ENCODE peak calls at places on chromosomes 16 and 17, in seven cellular contexts. One of them, this sample, is unnamed.

GRCh38 chr16:29645699-29646187 is 17.3 kb upstream of the SPN start:
- DNase-seq in progenitor cell of endocrine pancreas: no peak
- DNase-seq in T-helper 17 cell: no peak
- DNase-seq in activated CD4-positive, alpha-beta T cell treated with anti-CD3 and anti-CD28 coated beads, Interleukin-2, amount 50 U/mL, for 4 hours: no peak
- DNase-seq in NCI-H526: peak
- DNase-seq in NCI-H2029: no peak
- DNase-seq in NCI-H1436: no peak
- DNase-seq in this sample: peak

GRCh38 chr16:21622545-21622944 is 23.2 kb downstream of the METTL9 start:
- DNase-seq in progenitor cell of endocrine pancreas: no peak
- DNase-seq in T-helper 17 cell: no peak
- DNase-seq in activated CD4-positive, alpha-beta T cell treated with anti-CD3 and anti-CD28 coated beads, Interleukin-2, amount 50 U/mL, for 4 hours: no peak
- DNase-seq in NCI-H526: no peak
- DNase-seq in NCI-H2029: no peak
- DNase-seq in NCI-H1436: no peak
- DNase-seq in this sample: no peak

GRCh38 chr16:30031477-30031918 is 427 bp upstream of the TLCD3B start:
- DNase-seq in progenitor cell of endocrine pancreas: no peak
- DNase-seq in T-helper 17 cell: no peak
- DNase-seq in activated CD4-positive, alpha-beta T cell treated with anti-CD3 and anti-CD28 coated beads, Interleukin-2, amount 50 U/mL, for 4 hours: no peak
- DNase-seq in NCI-H526: no peak
- DNase-seq in NCI-H2029: no peak
- DNase-seq in NCI-H1436: no peak
- DNase-seq in this sample: no peak

GRCh38 chr17:31696184-31696602 is 162.9 kb downstream of the COPRS start:
- DNase-seq in progenitor cell of endocrine pancreas: peak
- DNase-seq in T-helper 17 cell: no peak
- DNase-seq in activated CD4-positive, alpha-beta T cell treated with anti-CD3 and anti-CD28 coated beads, Interleukin-2, amount 50 U/mL, for 4 hours: no peak
- DNase-seq in NCI-H526: no peak
- DNase-seq in NCI-H2029: no peak
- DNase-seq in NCI-H1436: no peak
- DNase-seq in this sample: no peak

GRCh38 chr17:54888254-54888653 is 12.4 kb upstream of the TOM1L1 start:
- DNase-seq in progenitor cell of endocrine pancreas: no peak
- DNase-seq in T-helper 17 cell: no peak
- DNase-seq in activated CD4-positive, alpha-beta T cell treated with anti-CD3 and anti-CD28 coated beads, Interleukin-2, amount 50 U/mL, for 4 hours: no peak
- DNase-seq in NCI-H526: no peak
- DNase-seq in NCI-H2029: no peak
- DNase-seq in NCI-H1436: no peak
- DNase-seq in this sample: no peak

GRCh38 chr16:89476379-89476778 is 14.0 kb downstream of the ANKRD11 start:
- DNase-seq in progenitor cell of endocrine pancreas: no peak
- DNase-seq in T-helper 17 cell: no peak
- DNase-seq in activated CD4-positive, alpha-beta T cell treated with anti-CD3 and anti-CD28 coated beads, Interleukin-2, amount 50 U/mL, for 4 hours: no peak
- DNase-seq in NCI-H526: peak
- DNase-seq in NCI-H2029: no peak
- DNase-seq in NCI-H1436: no peak
- DNase-seq in this sample: no peak

GRCh38 chr17:19706791-19707727 is 9.3 kb downstream of the SLC47A2 start:
- DNase-seq in progenitor cell of endocrine pancreas: no peak
- DNase-seq in T-helper 17 cell: no peak
- DNase-seq in activated CD4-positive, alpha-beta T cell treated with anti-CD3 and anti-CD28 coated beads, Interleukin-2, amount 50 U/mL, for 4 hours: no peak
- DNase-seq in NCI-H526: peak
- DNase-seq in NCI-H2029: no peak
- DNase-seq in NCI-H1436: peak
- DNase-seq in this sample: no peak

GRCh38 chr17:34797724-34798123 is 163.5 kb downstream of the CCT6B start:
- DNase-seq in progenitor cell of endocrine pancreas: peak
- DNase-seq in T-helper 17 cell: no peak
- DNase-seq in activated CD4-positive, alpha-beta T cell treated with anti-CD3 and anti-CD28 coated beads, Interleukin-2, amount 50 U/mL, for 4 hours: no peak
- DNase-seq in NCI-H526: no peak
- DNase-seq in NCI-H2029: no peak
- DNase-seq in NCI-H1436: no peak
- DNase-seq in this sample: no peak

GRCh38 chr17:57092171-57092570 is 7.1 kb downstream of the AKAP1 start:
- DNase-seq in progenitor cell of endocrine pancreas: no peak
- DNase-seq in T-helper 17 cell: no peak
- DNase-seq in activated CD4-positive, alpha-beta T cell treated with anti-CD3 and anti-CD28 coated beads, Interleukin-2, amount 50 U/mL, for 4 hours: no peak
- DNase-seq in NCI-H526: no peak
- DNase-seq in NCI-H2029: no peak
- DNase-seq in NCI-H1436: no peak
- DNase-seq in this sample: no peak

GRCh38 chr16:8893976-8894690 is 12.0 kb downstream of the LITAFD start:
- DNase-seq in progenitor cell of endocrine pancreas: no peak
- DNase-seq in T-helper 17 cell: no peak
- DNase-seq in activated CD4-positive, alpha-beta T cell treated with anti-CD3 and anti-CD28 coated beads, Interleukin-2, amount 50 U/mL, for 4 hours: no peak
- DNase-seq in NCI-H526: no peak
- DNase-seq in NCI-H2029: no peak
- DNase-seq in NCI-H1436: no peak
- DNase-seq in this sample: no peak

GRCh38 chr16:16010194-16010593 is 60.8 kb downstream of the ABCC1 start:
- DNase-seq in progenitor cell of endocrine pancreas: no peak
- DNase-seq in T-helper 17 cell: no peak
- DNase-seq in activated CD4-positive, alpha-beta T cell treated with anti-CD3 and anti-CD28 coated beads, Interleukin-2, amount 50 U/mL, for 4 hours: no peak
- DNase-seq in NCI-H526: no peak
- DNase-seq in NCI-H2029: no peak
- DNase-seq in NCI-H1436: no peak
- DNase-seq in this sample: no peak

GRCh38 chr16:55471448-55472097 is 7.4 kb upstream of the MMP2 start:
- DNase-seq in progenitor cell of endocrine pancreas: no peak
- DNase-seq in T-helper 17 cell: no peak
- DNase-seq in activated CD4-positive, alpha-beta T cell treated with anti-CD3 and anti-CD28 coated beads, Interleukin-2, amount 50 U/mL, for 4 hours: no peak
- DNase-seq in NCI-H526: no peak
- DNase-seq in NCI-H2029: no peak
- DNase-seq in NCI-H1436: no peak
- DNase-seq in this sample: no peak

GRCh38 chr16:57609541-57610401 is 18.7 kb upstream of the ADGRG1 start:
- DNase-seq in progenitor cell of endocrine pancreas: no peak
- DNase-seq in T-helper 17 cell: no peak
- DNase-seq in activated CD4-positive, alpha-beta T cell treated with anti-CD3 and anti-CD28 coated beads, Interleukin-2, amount 50 U/mL, for 4 hours: no peak
- DNase-seq in NCI-H526: no peak
- DNase-seq in NCI-H2029: peak
- DNase-seq in NCI-H1436: peak
- DNase-seq in this sample: no peak

GRCh38 chr16:63904930-63905329 is 1216.9 kb downstream of the CDH11 start:
- DNase-seq in progenitor cell of endocrine pancreas: no peak
- DNase-seq in T-helper 17 cell: no peak
- DNase-seq in activated CD4-positive, alpha-beta T cell treated with anti-CD3 and anti-CD28 coated beads, Interleukin-2, amount 50 U/mL, for 4 hours: no peak
- DNase-seq in NCI-H526: no peak
- DNase-seq in NCI-H2029: no peak
- DNase-seq in NCI-H1436: no peak
- DNase-seq in this sample: no peak

GRCh38 chr17:18968945-18969887 is 17.3 kb downstream of the SLC5A10 start:
- DNase-seq in progenitor cell of endocrine pancreas: no peak
- DNase-seq in T-helper 17 cell: no peak
- DNase-seq in activated CD4-positive, alpha-beta T cell treated with anti-CD3 and anti-CD28 coated beads, Interleukin-2, amount 50 U/mL, for 4 hours: no peak
- DNase-seq in NCI-H526: no peak
- DNase-seq in NCI-H2029: no peak
- DNase-seq in NCI-H1436: no peak
- DNase-seq in this sample: no peak

GRCh38 chr17:41666336-41666680 is 22.4 kb upstream of the EIF1 start:
- DNase-seq in progenitor cell of endocrine pancreas: no peak
- DNase-seq in T-helper 17 cell: peak
- DNase-seq in activated CD4-positive, alpha-beta T cell treated with anti-CD3 and anti-CD28 coated beads, Interleukin-2, amount 50 U/mL, for 4 hours: peak
- DNase-seq in NCI-H526: peak
- DNase-seq in NCI-H2029: peak
- DNase-seq in NCI-H1436: peak
- DNase-seq in this sample: no peak

GRCh38 chr17:45123930-45124796 is 8.2 kb downstream of the PLCD3 start:
- DNase-seq in progenitor cell of endocrine pancreas: no peak
- DNase-seq in T-helper 17 cell: no peak
- DNase-seq in activated CD4-positive, alpha-beta T cell treated with anti-CD3 and anti-CD28 coated beads, Interleukin-2, amount 50 U/mL, for 4 hours: no peak
- DNase-seq in NCI-H526: no peak
- DNase-seq in NCI-H2029: no peak
- DNase-seq in NCI-H1436: no peak
- DNase-seq in this sample: no peak

GRCh38 chr17:76467366-76467765 is at the start of gene AANAT:
- DNase-seq in progenitor cell of endocrine pancreas: no peak
- DNase-seq in T-helper 17 cell: no peak
- DNase-seq in activated CD4-positive, alpha-beta T cell treated with anti-CD3 and anti-CD28 coated beads, Interleukin-2, amount 50 U/mL, for 4 hours: no peak
- DNase-seq in NCI-H526: no peak
- DNase-seq in NCI-H2029: no peak
- DNase-seq in NCI-H1436: no peak
- DNase-seq in this sample: no peak

GRCh38 chr16:28182183-28182582 is 29.6 kb downstream of the XPO6 start:
- DNase-seq in progenitor cell of endocrine pancreas: no peak
- DNase-seq in T-helper 17 cell: no peak
- DNase-seq in activated CD4-positive, alpha-beta T cell treated with anti-CD3 and anti-CD28 coated beads, Interleukin-2, amount 50 U/mL, for 4 hours: peak
- DNase-seq in NCI-H526: no peak
- DNase-seq in NCI-H2029: no peak
- DNase-seq in NCI-H1436: no peak
- DNase-seq in this sample: no peak

GRCh38 chr16:57106767-57107166 is 14.4 kb downstream of the CPNE2 start:
- DNase-seq in progenitor cell of endocrine pancreas: no peak
- DNase-seq in T-helper 17 cell: no peak
- DNase-seq in activated CD4-positive, alpha-beta T cell treated with anti-CD3 and anti-CD28 coated beads, Interleukin-2, amount 50 U/mL, for 4 hours: no peak
- DNase-seq in NCI-H526: no peak
- DNase-seq in NCI-H2029: no peak
- DNase-seq in NCI-H1436: no peak
- DNase-seq in this sample: no peak

GRCh38 chr17:7881655-7882054 is 6.9 kb upstream of the CHD3 start:
- DNase-seq in progenitor cell of endocrine pancreas: no peak
- DNase-seq in T-helper 17 cell: no peak
- DNase-seq in activated CD4-positive, alpha-beta T cell treated with anti-CD3 and anti-CD28 coated beads, Interleukin-2, amount 50 U/mL, for 4 hours: no peak
- DNase-seq in NCI-H526: no peak
- DNase-seq in NCI-H2029: peak
- DNase-seq in NCI-H1436: no peak
- DNase-seq in this sample: no peak

GRCh38 chr16:63530208-63530607 is 1494.0 kb upstream of the CDH8 start:
- DNase-seq in progenitor cell of endocrine pancreas: no peak
- DNase-seq in T-helper 17 cell: no peak
- DNase-seq in activated CD4-positive, alpha-beta T cell treated with anti-CD3 and anti-CD28 coated beads, Interleukin-2, amount 50 U/mL, for 4 hours: no peak
- DNase-seq in NCI-H526: no peak
- DNase-seq in NCI-H2029: no peak
- DNase-seq in NCI-H1436: no peak
- DNase-seq in this sample: no peak

GRCh38 chr17:19250421-19251141 is 13.4 kb downstream of the EPN2 start:
- DNase-seq in progenitor cell of endocrine pancreas: no peak
- DNase-seq in T-helper 17 cell: no peak
- DNase-seq in activated CD4-positive, alpha-beta T cell treated with anti-CD3 and anti-CD28 coated beads, Interleukin-2, amount 50 U/mL, for 4 hours: no peak
- DNase-seq in NCI-H526: no peak
- DNase-seq in NCI-H2029: no peak
- DNase-seq in NCI-H1436: no peak
- DNase-seq in this sample: no peak

GRCh38 chr16:68936729-68937631 is 93.6 kb downstream of the TANGO6 start:
- DNase-seq in progenitor cell of endocrine pancreas: no peak
- DNase-seq in T-helper 17 cell: no peak
- DNase-seq in activated CD4-positive, alpha-beta T cell treated with anti-CD3 and anti-CD28 coated beads, Interleukin-2, amount 50 U/mL, for 4 hours: no peak
- DNase-seq in NCI-H526: no peak
- DNase-seq in NCI-H2029: no peak
- DNase-seq in NCI-H1436: no peak
- DNase-seq in this sample: no peak

GRCh38 chr16:28067604-28068382 is 4.3 kb upstream of the GSG1L start:
- DNase-seq in progenitor cell of endocrine pancreas: no peak
- DNase-seq in T-helper 17 cell: no peak
- DNase-seq in activated CD4-positive, alpha-beta T cell treated with anti-CD3 and anti-CD28 coated beads, Interleukin-2, amount 50 U/mL, for 4 hours: no peak
- DNase-seq in NCI-H526: no peak
- DNase-seq in NCI-H2029: no peak
- DNase-seq in NCI-H1436: no peak
- DNase-seq in this sample: no peak

GRCh38 chr17:40490289-40490853 is 11.1 kb downstream of the TNS4 start:
- DNase-seq in progenitor cell of endocrine pancreas: no peak
- DNase-seq in T-helper 17 cell: no peak
- DNase-seq in activated CD4-positive, alpha-beta T cell treated with anti-CD3 and anti-CD28 coated beads, Interleukin-2, amount 50 U/mL, for 4 hours: no peak
- DNase-seq in NCI-H526: peak
- DNase-seq in NCI-H2029: no peak
- DNase-seq in NCI-H1436: peak
- DNase-seq in this sample: peak

GRCh38 chr16:84303516-84303915 is 8.8 kb downstream of the WFDC1 start:
- DNase-seq in progenitor cell of endocrine pancreas: no peak
- DNase-seq in T-helper 17 cell: no peak
- DNase-seq in activated CD4-positive, alpha-beta T cell treated with anti-CD3 and anti-CD28 coated beads, Interleukin-2, amount 50 U/mL, for 4 hours: no peak
- DNase-seq in NCI-H526: no peak
- DNase-seq in NCI-H2029: no peak
- DNase-seq in NCI-H1436: no peak
- DNase-seq in this sample: no peak

GRCh38 chr16:6484931-6485330 is 847.7 kb upstream of the RBFOX1 start:
- DNase-seq in progenitor cell of endocrine pancreas: no peak
- DNase-seq in T-helper 17 cell: no peak
- DNase-seq in activated CD4-positive, alpha-beta T cell treated with anti-CD3 and anti-CD28 coated beads, Interleukin-2, amount 50 U/mL, for 4 hours: no peak
- DNase-seq in NCI-H526: no peak
- DNase-seq in NCI-H2029: no peak
- DNase-seq in NCI-H1436: no peak
- DNase-seq in this sample: no peak

GRCh38 chr16:57683599-57684545 is 10.7 kb upstream of the DRC7 start:
- DNase-seq in progenitor cell of endocrine pancreas: no peak
- DNase-seq in T-helper 17 cell: no peak
- DNase-seq in activated CD4-positive, alpha-beta T cell treated with anti-CD3 and anti-CD28 coated beads, Interleukin-2, amount 50 U/mL, for 4 hours: no peak
- DNase-seq in NCI-H526: no peak
- DNase-seq in NCI-H2029: no peak
- DNase-seq in NCI-H1436: no peak
- DNase-seq in this sample: no peak

GRCh38 chr17:82952019-82952418 is 112.2 kb upstream of the ZNF750 start:
- DNase-seq in progenitor cell of endocrine pancreas: no peak
- DNase-seq in T-helper 17 cell: no peak
- DNase-seq in activated CD4-positive, alpha-beta T cell treated with anti-CD3 and anti-CD28 coated beads, Interleukin-2, amount 50 U/mL, for 4 hours: no peak
- DNase-seq in NCI-H526: no peak
- DNase-seq in NCI-H2029: no peak
- DNase-seq in NCI-H1436: no peak
- DNase-seq in this sample: no peak

GRCh38 chr17:79305831-79306687 is 231.4 kb downstream of the ENGASE start:
- DNase-seq in progenitor cell of endocrine pancreas: no peak
- DNase-seq in T-helper 17 cell: no peak
- DNase-seq in activated CD4-positive, alpha-beta T cell treated with anti-CD3 and anti-CD28 coated beads, Interleukin-2, amount 50 U/mL, for 4 hours: no peak
- DNase-seq in NCI-H526: no peak
- DNase-seq in NCI-H2029: no peak
- DNase-seq in NCI-H1436: no peak
- DNase-seq in this sample: no peak

GRCh38 chr16:57781741-57782606 is 20.3 kb downstream of the KIFC3 start:
- DNase-seq in progenitor cell of endocrine pancreas: no peak
- DNase-seq in T-helper 17 cell: no peak
- DNase-seq in activated CD4-positive, alpha-beta T cell treated with anti-CD3 and anti-CD28 coated beads, Interleukin-2, amount 50 U/mL, for 4 hours: no peak
- DNase-seq in NCI-H526: no peak
- DNase-seq in NCI-H2029: no peak
- DNase-seq in NCI-H1436: no peak
- DNase-seq in this sample: no peak